ENCODE peak calls at places on chromosomes 2 and 18, in nine cellular contexts. One of them, this sample, is unnamed.

GRCh38 chr2:204453730-204454167 is 91.5 kb upstream of the PARD3B start:
- DNase-seq in fibroblast of mammary gland: no peak
- DNase-seq in HTR-8/SVneo: no peak
- DNase-seq in astrocyte of the spinal cord: no peak
- DNase-seq in NCI-H1092 treated with DMSO at 0.1 percent for 48 hours: peak
- DNase-seq in ascending aorta: no peak
- DNase-seq in naive thymus-derived CD4-positive, alpha-beta T cell: no peak
- DNase-seq in AG09319: no peak
- DNase-seq in NCI-H2081: no peak
- DNase-seq in this sample: peak

GRCh38 chr18:26471826-26472225 is 76.5 kb downstream of the KCTD1 start:
- DNase-seq in fibroblast of mammary gland: no peak
- DNase-seq in HTR-8/SVneo: no peak
- DNase-seq in astrocyte of the spinal cord: no peak
- DNase-seq in NCI-H1092 treated with DMSO at 0.1 percent for 48 hours: no peak
- DNase-seq in ascending aorta: no peak
- DNase-seq in naive thymus-derived CD4-positive, alpha-beta T cell: no peak
- DNase-seq in AG09319: no peak
- DNase-seq in NCI-H2081: no peak
- DNase-seq in this sample: no peak

GRCh38 chr2:161075701-161076100 is 84.5 kb upstream of the TANK start:
- DNase-seq in fibroblast of mammary gland: no peak
- DNase-seq in HTR-8/SVneo: no peak
- DNase-seq in astrocyte of the spinal cord: no peak
- DNase-seq in NCI-H1092 treated with DMSO at 0.1 percent for 48 hours: no peak
- DNase-seq in ascending aorta: no peak
- DNase-seq in naive thymus-derived CD4-positive, alpha-beta T cell: no peak
- DNase-seq in AG09319: no peak
- DNase-seq in NCI-H2081: no peak
- DNase-seq in this sample: no peak

GRCh38 chr18:10353791-10354190 is 100.6 kb upstream of the APCDD1 start:
- DNase-seq in fibroblast of mammary gland: peak
- DNase-seq in HTR-8/SVneo: peak
- DNase-seq in astrocyte of the spinal cord: peak
- DNase-seq in NCI-H1092 treated with DMSO at 0.1 percent for 48 hours: no peak
- DNase-seq in ascending aorta: no peak
- DNase-seq in naive thymus-derived CD4-positive, alpha-beta T cell: no peak
- DNase-seq in AG09319: peak
- DNase-seq in NCI-H2081: no peak
- DNase-seq in this sample: peak

GRCh38 chr2:29477186-29477585 is 362.0 kb downstream of the CLIP4 start:
- DNase-seq in fibroblast of mammary gland: no peak
- DNase-seq in HTR-8/SVneo: no peak
- DNase-seq in astrocyte of the spinal cord: no peak
- DNase-seq in NCI-H1092 treated with DMSO at 0.1 percent for 48 hours: no peak
- DNase-seq in ascending aorta: no peak
- DNase-seq in naive thymus-derived CD4-positive, alpha-beta T cell: no peak
- DNase-seq in AG09319: no peak
- DNase-seq in NCI-H2081: no peak
- DNase-seq in this sample: no peak

GRCh38 chr2:72570401-72570800 is 255.4 kb downstream of the EXOC6B start:
- DNase-seq in fibroblast of mammary gland: no peak
- DNase-seq in HTR-8/SVneo: peak
- DNase-seq in astrocyte of the spinal cord: peak
- DNase-seq in NCI-H1092 treated with DMSO at 0.1 percent for 48 hours: no peak
- DNase-seq in ascending aorta: no peak
- DNase-seq in naive thymus-derived CD4-positive, alpha-beta T cell: no peak
- DNase-seq in AG09319: no peak
- DNase-seq in NCI-H2081: no peak
- DNase-seq in this sample: peak

GRCh38 chr2:5959836-5960820 is 267.9 kb downstream of the SOX11 start:
- DNase-seq in fibroblast of mammary gland: no peak
- DNase-seq in HTR-8/SVneo: no peak
- DNase-seq in astrocyte of the spinal cord: no peak
- DNase-seq in NCI-H1092 treated with DMSO at 0.1 percent for 48 hours: no peak
- DNase-seq in ascending aorta: no peak
- DNase-seq in naive thymus-derived CD4-positive, alpha-beta T cell: no peak
- DNase-seq in AG09319: no peak
- DNase-seq in NCI-H2081: no peak
- DNase-seq in this sample: no peak

GRCh38 chr2:121019073-121019472 is 265.9 kb downstream of the TFCP2L1 start:
- DNase-seq in fibroblast of mammary gland: no peak
- DNase-seq in HTR-8/SVneo: no peak
- DNase-seq in astrocyte of the spinal cord: no peak
- DNase-seq in NCI-H1092 treated with DMSO at 0.1 percent for 48 hours: no peak
- DNase-seq in ascending aorta: no peak
- DNase-seq in naive thymus-derived CD4-positive, alpha-beta T cell: no peak
- DNase-seq in AG09319: no peak
- DNase-seq in NCI-H2081: no peak
- DNase-seq in this sample: no peak

GRCh38 chr18:58768293-58768974 is 96.2 kb upstream of the ZNF532 start:
- DNase-seq in fibroblast of mammary gland: peak
- DNase-seq in HTR-8/SVneo: peak
- DNase-seq in astrocyte of the spinal cord: peak
- DNase-seq in NCI-H1092 treated with DMSO at 0.1 percent for 48 hours: peak
- DNase-seq in ascending aorta: no peak
- DNase-seq in naive thymus-derived CD4-positive, alpha-beta T cell: peak
- DNase-seq in AG09319: no peak
- DNase-seq in NCI-H2081: peak
- DNase-seq in this sample: peak

GRCh38 chr2:41967426-41968181 is 80.2 kb upstream of the PKDCC start:
- DNase-seq in fibroblast of mammary gland: peak
- DNase-seq in HTR-8/SVneo: no peak
- DNase-seq in astrocyte of the spinal cord: peak
- DNase-seq in NCI-H1092 treated with DMSO at 0.1 percent for 48 hours: no peak
- DNase-seq in ascending aorta: no peak
- DNase-seq in naive thymus-derived CD4-positive, alpha-beta T cell: no peak
- DNase-seq in AG09319: no peak
- DNase-seq in NCI-H2081: no peak
- DNase-seq in this sample: no peak

GRCh38 chr18:59911600-59911999 is 11.8 kb downstream of the PMAIP1 start:
- DNase-seq in fibroblast of mammary gland: no peak
- DNase-seq in HTR-8/SVneo: no peak
- DNase-seq in astrocyte of the spinal cord: no peak
- DNase-seq in NCI-H1092 treated with DMSO at 0.1 percent for 48 hours: no peak
- DNase-seq in ascending aorta: no peak
- DNase-seq in naive thymus-derived CD4-positive, alpha-beta T cell: no peak
- DNase-seq in AG09319: no peak
- DNase-seq in NCI-H2081: no peak
- DNase-seq in this sample: no peak

GRCh38 chr2:238169708-238170251 is 11.0 kb downstream of the ERFE start:
- DNase-seq in fibroblast of mammary gland: peak
- DNase-seq in HTR-8/SVneo: peak
- DNase-seq in astrocyte of the spinal cord: peak
- DNase-seq in NCI-H1092 treated with DMSO at 0.1 percent for 48 hours: no peak
- DNase-seq in ascending aorta: no peak
- DNase-seq in naive thymus-derived CD4-positive, alpha-beta T cell: no peak
- DNase-seq in AG09319: peak
- DNase-seq in NCI-H2081: no peak
- DNase-seq in this sample: peak

GRCh38 chr2:23359631-23360567 is 25.1 kb upstream of the KLHL29 start:
- DNase-seq in fibroblast of mammary gland: no peak
- DNase-seq in HTR-8/SVneo: no peak
- DNase-seq in astrocyte of the spinal cord: no peak
- DNase-seq in NCI-H1092 treated with DMSO at 0.1 percent for 48 hours: no peak
- DNase-seq in ascending aorta: no peak
- DNase-seq in naive thymus-derived CD4-positive, alpha-beta T cell: no peak
- DNase-seq in AG09319: no peak
- DNase-seq in NCI-H2081: no peak
- DNase-seq in this sample: no peak

GRCh38 chr2:201643216-201643651 is at the start of gene TMEM237:
- DNase-seq in fibroblast of mammary gland: no peak
- DNase-seq in HTR-8/SVneo: peak
- DNase-seq in astrocyte of the spinal cord: no peak
- DNase-seq in NCI-H1092 treated with DMSO at 0.1 percent for 48 hours: peak
- DNase-seq in ascending aorta: no peak
- DNase-seq in naive thymus-derived CD4-positive, alpha-beta T cell: peak
- DNase-seq in AG09319: no peak
- DNase-seq in NCI-H2081: peak
- DNase-seq in this sample: no peak

GRCh38 chr2:160220545-160221009 is 20.5 kb upstream of the ITGB6 start:
- DNase-seq in fibroblast of mammary gland: no peak
- DNase-seq in HTR-8/SVneo: no peak
- DNase-seq in astrocyte of the spinal cord: no peak
- DNase-seq in NCI-H1092 treated with DMSO at 0.1 percent for 48 hours: no peak
- DNase-seq in ascending aorta: no peak
- DNase-seq in naive thymus-derived CD4-positive, alpha-beta T cell: no peak
- DNase-seq in AG09319: no peak
- DNase-seq in NCI-H2081: no peak
- DNase-seq in this sample: no peak

GRCh38 chr2:156625360-156625995 is 189.3 kb downstream of the GPD2 start:
- DNase-seq in fibroblast of mammary gland: peak
- DNase-seq in HTR-8/SVneo: no peak
- DNase-seq in astrocyte of the spinal cord: no peak
- DNase-seq in NCI-H1092 treated with DMSO at 0.1 percent for 48 hours: no peak
- DNase-seq in ascending aorta: no peak
- DNase-seq in naive thymus-derived CD4-positive, alpha-beta T cell: no peak
- DNase-seq in AG09319: no peak
- DNase-seq in NCI-H2081: no peak
- DNase-seq in this sample: no peak

GRCh38 chr2:58727977-58728656 is 487.0 kb upstream of the FANCL start:
- DNase-seq in fibroblast of mammary gland: no peak
- DNase-seq in HTR-8/SVneo: no peak
- DNase-seq in astrocyte of the spinal cord: no peak
- DNase-seq in NCI-H1092 treated with DMSO at 0.1 percent for 48 hours: no peak
- DNase-seq in ascending aorta: no peak
- DNase-seq in naive thymus-derived CD4-positive, alpha-beta T cell: no peak
- DNase-seq in AG09319: no peak
- DNase-seq in NCI-H2081: no peak
- DNase-seq in this sample: no peak

GRCh38 chr2:156719036-156719435 is 282.9 kb downstream of the GPD2 start:
- DNase-seq in fibroblast of mammary gland: no peak
- DNase-seq in HTR-8/SVneo: no peak
- DNase-seq in astrocyte of the spinal cord: no peak
- DNase-seq in NCI-H1092 treated with DMSO at 0.1 percent for 48 hours: no peak
- DNase-seq in ascending aorta: no peak
- DNase-seq in naive thymus-derived CD4-positive, alpha-beta T cell: no peak
- DNase-seq in AG09319: no peak
- DNase-seq in NCI-H2081: no peak
- DNase-seq in this sample: no peak

GRCh38 chr2:120769787-120770120 is 34.1 kb downstream of the GLI2 start:
- DNase-seq in fibroblast of mammary gland: no peak
- DNase-seq in HTR-8/SVneo: no peak
- DNase-seq in astrocyte of the spinal cord: no peak
- DNase-seq in NCI-H1092 treated with DMSO at 0.1 percent for 48 hours: no peak
- DNase-seq in ascending aorta: no peak
- DNase-seq in naive thymus-derived CD4-positive, alpha-beta T cell: no peak
- DNase-seq in AG09319: no peak
- DNase-seq in NCI-H2081: no peak
- DNase-seq in this sample: no peak

GRCh38 chr2:8893474-8893873 is 56.1 kb upstream of the KIDINS220 start:
- DNase-seq in fibroblast of mammary gland: no peak
- DNase-seq in HTR-8/SVneo: no peak
- DNase-seq in astrocyte of the spinal cord: no peak
- DNase-seq in NCI-H1092 treated with DMSO at 0.1 percent for 48 hours: no peak
- DNase-seq in ascending aorta: no peak
- DNase-seq in naive thymus-derived CD4-positive, alpha-beta T cell: no peak
- DNase-seq in AG09319: no peak
- DNase-seq in NCI-H2081: no peak
- DNase-seq in this sample: no peak

GRCh38 chr2:22326250-22326649 is 1058.7 kb upstream of the KLHL29 start:
- DNase-seq in fibroblast of mammary gland: no peak
- DNase-seq in HTR-8/SVneo: no peak
- DNase-seq in astrocyte of the spinal cord: no peak
- DNase-seq in NCI-H1092 treated with DMSO at 0.1 percent for 48 hours: no peak
- DNase-seq in ascending aorta: no peak
- DNase-seq in naive thymus-derived CD4-positive, alpha-beta T cell: no peak
- DNase-seq in AG09319: no peak
- DNase-seq in NCI-H2081: no peak
- DNase-seq in this sample: no peak

GRCh38 chr2:117862459-117862858 is 48.0 kb downstream of the DDX18 start:
- DNase-seq in fibroblast of mammary gland: no peak
- DNase-seq in HTR-8/SVneo: no peak
- DNase-seq in astrocyte of the spinal cord: no peak
- DNase-seq in NCI-H1092 treated with DMSO at 0.1 percent for 48 hours: no peak
- DNase-seq in ascending aorta: no peak
- DNase-seq in naive thymus-derived CD4-positive, alpha-beta T cell: no peak
- DNase-seq in AG09319: no peak
- DNase-seq in NCI-H2081: no peak
- DNase-seq in this sample: no peak

GRCh38 chr2:12950957-12951656 is 234.4 kb downstream of the TRIB2 start:
- DNase-seq in fibroblast of mammary gland: peak
- DNase-seq in HTR-8/SVneo: peak
- DNase-seq in astrocyte of the spinal cord: peak
- DNase-seq in NCI-H1092 treated with DMSO at 0.1 percent for 48 hours: no peak
- DNase-seq in ascending aorta: no peak
- DNase-seq in naive thymus-derived CD4-positive, alpha-beta T cell: no peak
- DNase-seq in AG09319: no peak
- DNase-seq in NCI-H2081: no peak
- DNase-seq in this sample: peak

GRCh38 chr2:155947069-155947468 is 385.5 kb downstream of the NR4A2 start:
- DNase-seq in fibroblast of mammary gland: no peak
- DNase-seq in HTR-8/SVneo: no peak
- DNase-seq in astrocyte of the spinal cord: no peak
- DNase-seq in NCI-H1092 treated with DMSO at 0.1 percent for 48 hours: no peak
- DNase-seq in ascending aorta: no peak
- DNase-seq in naive thymus-derived CD4-positive, alpha-beta T cell: no peak
- DNase-seq in AG09319: no peak
- DNase-seq in NCI-H2081: no peak
- DNase-seq in this sample: no peak

GRCh38 chr2:150620860-150621259 is 133.4 kb upstream of the RND3 start:
- DNase-seq in fibroblast of mammary gland: peak
- DNase-seq in HTR-8/SVneo: no peak
- DNase-seq in astrocyte of the spinal cord: peak
- DNase-seq in NCI-H1092 treated with DMSO at 0.1 percent for 48 hours: no peak
- DNase-seq in ascending aorta: no peak
- DNase-seq in naive thymus-derived CD4-positive, alpha-beta T cell: no peak
- DNase-seq in AG09319: no peak
- DNase-seq in NCI-H2081: no peak
- DNase-seq in this sample: peak

GRCh38 chr2:111534816-111535803 is 348.9 kb downstream of the ANAPC1 start:
- DNase-seq in fibroblast of mammary gland: peak
- DNase-seq in HTR-8/SVneo: peak
- DNase-seq in astrocyte of the spinal cord: peak
- DNase-seq in NCI-H1092 treated with DMSO at 0.1 percent for 48 hours: no peak
- DNase-seq in ascending aorta: no peak
- DNase-seq in naive thymus-derived CD4-positive, alpha-beta T cell: no peak
- DNase-seq in AG09319: no peak
- DNase-seq in NCI-H2081: no peak
- DNase-seq in this sample: peak

GRCh38 chr18:67385455-67385854 is 131.1 kb downstream of the DSEL start:
- DNase-seq in fibroblast of mammary gland: peak
- DNase-seq in HTR-8/SVneo: no peak
- DNase-seq in astrocyte of the spinal cord: peak
- DNase-seq in NCI-H1092 treated with DMSO at 0.1 percent for 48 hours: no peak
- DNase-seq in ascending aorta: no peak
- DNase-seq in naive thymus-derived CD4-positive, alpha-beta T cell: no peak
- DNase-seq in AG09319: no peak
- DNase-seq in NCI-H2081: no peak
- DNase-seq in this sample: peak

GRCh38 chr2:3460831-3461544 is 58.3 kb downstream of the ADI1 start:
- DNase-seq in fibroblast of mammary gland: no peak
- DNase-seq in HTR-8/SVneo: no peak
- DNase-seq in astrocyte of the spinal cord: no peak
- DNase-seq in NCI-H1092 treated with DMSO at 0.1 percent for 48 hours: no peak
- DNase-seq in ascending aorta: no peak
- DNase-seq in naive thymus-derived CD4-positive, alpha-beta T cell: no peak
- DNase-seq in AG09319: no peak
- DNase-seq in NCI-H2081: peak
- DNase-seq in this sample: no peak

GRCh38 chr2:206799083-206799482 is 33.7 kb downstream of the FASTKD2 start:
- DNase-seq in fibroblast of mammary gland: peak
- DNase-seq in HTR-8/SVneo: no peak
- DNase-seq in astrocyte of the spinal cord: no peak
- DNase-seq in NCI-H1092 treated with DMSO at 0.1 percent for 48 hours: no peak
- DNase-seq in ascending aorta: no peak
- DNase-seq in naive thymus-derived CD4-positive, alpha-beta T cell: no peak
- DNase-seq in AG09319: no peak
- DNase-seq in NCI-H2081: no peak
- DNase-seq in this sample: no peak

GRCh38 chr2:33126973-33127372 is 180.2 kb downstream of the LTBP1 start:
- DNase-seq in fibroblast of mammary gland: peak
- DNase-seq in HTR-8/SVneo: no peak
- DNase-seq in astrocyte of the spinal cord: peak
- DNase-seq in NCI-H1092 treated with DMSO at 0.1 percent for 48 hours: no peak
- DNase-seq in ascending aorta: no peak
- DNase-seq in naive thymus-derived CD4-positive, alpha-beta T cell: no peak
- DNase-seq in AG09319: no peak
- DNase-seq in NCI-H2081: no peak
- DNase-seq in this sample: peak

GRCh38 chr2:223203971-223204370 is 152.0 kb downstream of the KCNE4 start:
- DNase-seq in fibroblast of mammary gland: peak
- DNase-seq in HTR-8/SVneo: peak
- DNase-seq in astrocyte of the spinal cord: peak
- DNase-seq in NCI-H1092 treated with DMSO at 0.1 percent for 48 hours: no peak
- DNase-seq in ascending aorta: no peak
- DNase-seq in naive thymus-derived CD4-positive, alpha-beta T cell: no peak
- DNase-seq in AG09319: peak
- DNase-seq in NCI-H2081: no peak
- DNase-seq in this sample: peak

This sample was measured in HFFc6.